ENCODE peak calls at places on chromosome 15, in five cellular contexts. W, X, J, D and Y are unnamed samples. For H3K9me3, the result is how much of the 10 kb centered on the place peaks cover.

GRCh38 chr15:71228403-71228802 is 113.1 kb downstream of the THSD4 start:
- DNase-seq in W (no peak), X (no peak), J (no peak), D (no peak), Y (no peak)

GRCh38 chr15:59074607-59075006 is 30.3 kb upstream of the CCNB2 start:
- DNase-seq in W (no peak), X (no peak), J (peak), D (no peak), Y (no peak)

GRCh38 chr15:76802411-76802810 is 102.7 kb downstream of the SCAPER start:
- DNase-seq in W (no peak), X (no peak), J (no peak), D (no peak), Y (no peak)

GRCh38 chr15:50797926-50798325 is 32.4 kb upstream of the SPPL2A start:
- DNase-seq in W (no peak), X (peak), J (no peak), D (no peak), Y (no peak)

GRCh38 chr15:33154366-33155166 is 39.9 kb downstream of the FMN1 start:
- DNase-seq in W (no peak), X (no peak), J (no peak), D (peak), Y (peak)

GRCh38 chr15:84725001-84725491 is 9.1 kb upstream of the SEC11A start:
- DNase-seq in W (no peak), X (no peak), J (peak), D (no peak), Y (no peak)

GRCh38 chr15:101251830-101252820 is at the start of gene CHSY1:
- DNase-seq in W (peak), X (peak), J (peak), D (peak), Y (peak)

GRCh38 chr15:38266247-38266996 is 13.8 kb downstream of the SPRED1 start:
- DNase-seq in W (no peak), X (no peak), J (no peak), D (peak), Y (no peak)

GRCh38 chr15:99729920-99730319 is 3.3 kb downstream of the LYSMD4 start:
- DNase-seq in W (no peak), X (peak), J (peak), D (no peak), Y (no peak)

GRCh38 chr15:96395687-96396086 is 65.2 kb downstream of the NR2F2 start:
- DNase-seq in W (no peak), X (no peak), J (no peak), D (no peak), Y (no peak)

GRCh38 chr15:101578443-101578894 is 73.7 kb downstream of the TM2D3 start:
- DNase-seq in W (no peak), X (peak), J (peak), D (no peak), Y (no peak)

GRCh38 chr15:75234191-75234810 is 23.8 kb upstream of the GOLGA6C start:
- DNase-seq in W (no peak), X (no peak), J (no peak), D (no peak), Y (peak)

GRCh38 chr15:56222302-56222701 is 21.4 kb downstream of the RFX7 start:
- DNase-seq in W (no peak), X (no peak), J (no peak), D (no peak), Y (no peak)
- H3K27ac ChIP-seq in W (no peak), X (no peak), J (no peak), D (no peak), Y (no peak)

GRCh38 chr15:21267231-21267630 is 173.1 kb downstream of the POTEB3 start:
- DNase-seq in W (no peak), X (no peak), J (no peak), D (no peak), Y (no peak)

GRCh38 chr15:21262851-21263400 is 177.4 kb downstream of the POTEB3 start:
- DNase-seq in W (no peak), X (no peak), J (no peak), D (no peak), Y (no peak)

GRCh38 chr15:21260966-21261395 is 179.3 kb downstream of the POTEB3 start:
- DNase-seq in W (no peak), X (no peak), J (no peak), D (peak), Y (peak)

GRCh38 chr15:21261965-21262850 is 178.1 kb downstream of the POTEB3 start:
- DNase-seq in W (no peak), X (no peak), J (no peak), D (peak), Y (peak)

DNA sequence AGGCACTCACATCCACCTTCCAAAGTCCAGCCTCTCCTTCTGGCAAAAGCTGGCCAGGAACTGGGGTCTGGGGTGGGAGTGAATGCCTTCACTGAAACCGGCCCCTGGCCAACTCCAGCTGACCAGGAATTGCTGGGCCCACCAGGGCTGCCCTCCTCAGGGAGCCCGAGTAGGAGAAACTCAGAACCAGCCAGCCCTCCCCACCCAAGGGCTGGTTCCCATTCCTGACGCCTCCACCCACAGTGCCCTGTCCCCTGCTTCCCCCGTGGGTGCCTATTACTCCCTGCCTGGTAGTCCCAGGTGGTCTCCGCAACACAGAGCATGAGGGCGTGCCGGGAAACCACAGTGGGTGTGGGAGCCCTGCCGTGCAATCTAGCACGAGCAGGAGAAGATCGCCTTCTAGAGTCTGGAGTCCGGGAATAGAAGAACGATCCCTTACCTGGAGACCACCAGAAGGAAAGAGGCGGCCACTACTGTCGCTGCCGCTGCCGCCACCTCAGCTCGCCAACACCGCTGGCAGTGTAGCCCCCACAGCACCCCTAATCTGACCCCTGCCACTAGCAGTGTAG is 178.8 kb downstream of the POTEB3 start:
- DNase-seq in W (no peak), X (no peak), J (no peak), D (peak), Y (peak)
- H3K9me3 ChIP-seq in W (under half), X (under half), J (under half), D (under half), Y (under half)

GRCh38 chr15:67167131-67167530 is 87.3 kb downstream of the AAGAB start:
- DNase-seq in W (no peak), X (no peak), J (no peak), D (no peak), Y (peak)
- H3K4me3 ChIP-seq in W (no peak), X (no peak), J (no peak), D (no peak), Y (no peak)

DNA sequence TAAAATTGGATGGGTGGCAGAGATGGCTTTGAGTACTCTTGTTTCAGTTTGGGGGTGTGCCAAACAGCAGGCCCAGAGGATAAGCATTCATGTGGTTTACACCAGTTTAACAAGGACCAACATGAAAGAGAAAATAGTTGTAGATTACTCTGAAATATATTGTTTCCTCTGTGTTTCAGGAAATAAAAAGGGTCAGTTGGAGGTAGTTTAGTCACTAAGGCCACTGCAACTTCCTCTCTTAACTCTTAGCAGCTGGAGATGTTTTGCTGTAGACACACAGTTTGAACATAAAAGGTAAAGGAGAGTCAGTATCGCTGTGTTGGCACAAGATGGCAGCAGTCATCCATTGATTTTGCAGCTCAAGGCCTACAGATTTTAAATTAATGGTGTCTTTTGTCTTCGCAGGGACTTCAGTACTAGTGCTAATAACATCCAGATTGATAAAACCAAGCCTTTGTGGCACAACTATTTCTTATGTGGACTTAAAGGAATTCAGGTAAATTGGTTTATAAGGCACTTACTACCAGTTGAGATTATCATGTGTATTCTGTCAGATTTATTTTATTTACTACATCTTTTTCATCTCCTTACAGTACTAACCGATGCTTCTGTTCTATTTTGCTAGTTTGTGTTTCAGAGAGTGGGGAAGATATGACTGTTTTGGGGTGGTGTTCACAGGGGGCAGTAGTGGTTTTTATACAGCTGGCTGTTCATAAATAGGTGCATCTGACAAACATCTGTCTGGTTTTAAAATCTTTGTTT is 65.6 kb downstream of the GALK2 start:
- DNase-seq in W (no peak), X (peak), J (peak), D (peak), Y (no peak)
- H3K27ac ChIP-seq in W (no peak), X (no peak), J (no peak), D (no peak), Y (no peak)

GRCh38 chr15:79916424-79916823 is 19.6 kb upstream of the MTHFS start:
- DNase-seq in W (no peak), X (no peak), J (no peak), D (no peak), Y (no peak)

GRCh38 chr15:79922512-79923067 is 25.8 kb upstream of the MTHFS start:
- DNase-seq in W (no peak), X (no peak), J (no peak), D (no peak), Y (no peak)

GRCh38 chr15:79918278-79918677 is 21.5 kb upstream of the MTHFS start:
- DNase-seq in W (no peak), X (no peak), J (no peak), D (no peak), Y (no peak)

GRCh38 chr15:79919749-79920511 is 23.1 kb upstream of the MTHFS start:
- DNase-seq in W (no peak), X (no peak), J (no peak), D (no peak), Y (no peak)

GRCh38 chr15:79919090-79919748 is 22.4 kb upstream of the MTHFS start:
- DNase-seq in W (no peak), X (no peak), J (no peak), D (no peak), Y (no peak)
- H3K9me3 ChIP-seq in W (under half), X (under half), J (half or more), D (under half), Y (half or more)

GRCh38 chr15:56973463-56973862 is 55.0 kb downstream of the TCF12 start:
- DNase-seq in W (no peak), X (no peak), J (no peak), D (no peak), Y (no peak)

GRCh38 chr15:56968821-56969220 is 50.4 kb downstream of the TCF12 start:
- DNase-seq in W (no peak), X (no peak), J (no peak), D (no peak), Y (no peak)

GRCh38 chr15:56969265-56969895 is 50.9 kb downstream of the TCF12 start:
- DNase-seq in W (no peak), X (no peak), J (no peak), D (no peak), Y (no peak)

GRCh38 chr15:56971571-56971970 is 53.1 kb downstream of the TCF12 start:
- DNase-seq in W (no peak), X (no peak), J (no peak), D (no peak), Y (no peak)

DNA sequence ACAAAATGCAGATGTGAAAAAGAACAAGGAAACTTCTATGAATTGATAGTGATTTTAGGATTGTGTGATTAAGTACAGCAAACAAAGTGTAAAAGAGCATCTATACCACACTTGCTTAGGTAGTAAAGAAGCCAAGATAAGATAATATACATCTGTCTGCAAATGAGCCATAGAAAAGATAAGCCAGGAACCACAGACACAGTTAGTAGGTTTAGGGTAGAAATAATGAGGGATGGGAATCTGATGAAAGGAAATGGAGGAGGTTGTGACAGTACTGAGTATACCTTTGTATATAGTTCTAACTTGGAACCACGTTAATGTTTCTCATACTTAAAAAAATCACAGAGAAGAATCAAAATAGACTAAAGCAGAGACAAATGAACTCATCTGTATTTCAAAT is 54.0 kb downstream of the TCF12 start:
- DNase-seq in W (no peak), X (no peak), J (no peak), D (no peak), Y (no peak)
- H3K4me3 ChIP-seq in W (no peak), X (no peak), J (no peak), D (no peak), Y (no peak)